ENCODE peak calls at places on chromosomes 7 and 10, in nine cellular contexts. Z is body of pancreas, A is ovary, E is A549, K is adrenal gland, O is testis, T is Peyer's patch, I is stomach, N is spleen. V is an unnamed sample.

GRCh38 chr10:129400426-129400825 is 66.6 kb upstream of the MGMT start:
- DNase-seq in Z (no peak), A (no peak), E (no peak), K (no peak), O (no peak), T (no peak), I (no peak), N (no peak), V (no peak)

GRCh38 chr10:21334891-21335696 is 190.4 kb downstream of the SKIDA1 start:
- DNase-seq in Z (no peak), A (peak), E (peak), K (peak), O (no peak), T (no peak), I (no peak), N (peak), V (peak)

GRCh38 chr10:1323951-1324350 is 267.8 kb downstream of the WDR37 start:
- DNase-seq in Z (no peak), A (no peak), E (no peak), K (no peak), O (no peak), T (no peak), I (no peak), N (no peak), V (no peak)

GRCh38 chr7:149325248-149325647 is 63.3 kb downstream of the ZNF783 start:
- DNase-seq in Z (no peak), A (no peak), E (no peak), K (no peak), O (no peak), T (no peak), I (no peak), N (no peak), V (no peak)

GRCh38 chr7:117012284-117013174 is 59.2 kb downstream of the ST7 start:
- DNase-seq in Z (no peak), A (no peak), E (peak), K (no peak), O (no peak), T (no peak), I (no peak), N (no peak), V (no peak)

GRCh38 chr10:35887686-35888085 is 245.6 kb upstream of the FZD8 start:
- DNase-seq in Z (no peak), A (no peak), E (no peak), K (no peak), O (no peak), T (no peak), I (no peak), N (no peak), V (no peak)

GRCh38 chr10:98446121-98446655 is 547 bp downstream of the HPS1 start:
- DNase-seq in Z (peak), A (peak), E (no peak), K (peak), O (peak), T (peak), I (peak), N (peak), V (peak)

GRCh38 chr10:30294506-30295280 is 54.4 kb downstream of the MTPAP start:
- DNase-seq in Z (no peak), A (no peak), E (no peak), K (no peak), O (no peak), T (no peak), I (no peak), N (no peak), V (no peak)

GRCh38 chr10:71665456-71665855 is 54.1 kb downstream of the C10orf105 start:
- DNase-seq in Z (no peak), A (no peak), E (no peak), K (no peak), O (no peak), T (no peak), I (no peak), N (no peak), V (no peak)

GRCh38 chr10:131825150-131825907 is 75.5 kb upstream of the PPP2R2D start:
- DNase-seq in Z (no peak), A (peak), E (no peak), K (peak), O (no peak), T (peak), I (no peak), N (peak), V (peak)

GRCh38 chr10:59805043-59805442 is 51.8 kb upstream of the MRLN start:
- DNase-seq in Z (peak), A (no peak), E (peak), K (peak), O (peak), T (peak), I (peak), N (no peak), V (no peak)

GRCh38 chr7:12584940-12585339 is 14.4 kb downstream of the SCIN start:
- DNase-seq in Z (no peak), A (no peak), E (peak), K (peak), O (no peak), T (peak), I (no peak), N (no peak), V (no peak)
- TF ChIP-seq POLR2A in Z (no peak), A (no peak), E (no peak), K (no peak), O (no peak), T (peak), I (no peak), N (no peak), V (no peak)

GRCh38 chr7:31747553-31747952 is 60.5 kb downstream of the PPP1R17 start:
- DNase-seq in Z (no peak), A (no peak), E (peak), K (no peak), O (no peak), T (no peak), I (no peak), N (no peak), V (no peak)
- H3K27ac ChIP-seq in Z (no peak), A (no peak), E (peak), K (no peak), O (no peak), T (no peak), I (no peak), N (no peak), V (no peak)

GRCh38 chr7:91940572-91941341 is at the start of gene AKAP9:
- DNase-seq in Z (peak), A (peak), E (peak), K (peak), O (peak), T (peak), I (peak), N (peak), V (peak)
- TF ChIP-seq POLR2A in Z (peak), A (peak), E (peak), K (peak), O (peak), T (peak), I (peak), N (peak), V (peak)

GRCh38 chr7:23332881-23333612 is 33.9 kb downstream of the MALSU1 start:
- DNase-seq in Z (peak), A (peak), E (peak), K (peak), O (peak), T (no peak), I (no peak), N (no peak), V (no peak)
- H3K27ac ChIP-seq in Z (no peak), A (no peak), E (peak), K (no peak), O (no peak), T (no peak), I (no peak), N (peak), V (no peak)